ENCODE peak calls at places on chromosome 21, in eight cellular contexts. S is upper lobe of right lung; R is OCI-LY7; K is CD8-positive, alpha-beta T cell; X is testis; F is hepatocyte; Q is IMR-90; V is cardiac muscle cell. N is an unnamed sample.

GRCh38 chr21:45304945-45305344 is 17.2 kb upstream of the POFUT2 start:
- DNase-seq in S (no peak), R (no peak), K (no peak), X (no peak), F (no peak), Q (no peak), V (no peak), N (peak; percentile 40)

GRCh38 chr21:43865471-43866181 is 603 bp downstream of the AGPAT3 start:
- DNase-seq in S (peak; percentile 83), R (no peak), K (peak; percentile 52), X (peak; percentile 49), F (peak; percentile 65), Q (peak; percentile 15), V (peak; percentile 38), N (peak; percentile 71)

GRCh38 chr21:38228115-38228514 is 28.7 kb upstream of the KCNJ15 start:
- DNase-seq in S (no peak), R (no peak), K (no peak), X (no peak), F (no peak), Q (no peak), V (no peak), N (no peak)

GRCh38 chr21:21029159-21029558 is 30.9 kb downstream of the NCAM2 start:
- DNase-seq in S (no peak), R (no peak), K (no peak), X (no peak), F (no peak), Q (no peak), V (peak; percentile 64), N (no peak)

GRCh38 chr21:14879458-14879857 is 185.3 kb downstream of the NRIP1 start:
- DNase-seq in S (no peak), R (no peak), K (no peak), X (no peak), F (no peak), Q (no peak), V (no peak), N (no peak)

GRCh38 chr21:44649701-44650100 is 3.5 kb downstream of the KRTAP10-11 start:
- DNase-seq in S (no peak), R (no peak), K (no peak), X (no peak), F (no peak), Q (no peak), V (no peak), N (no peak)

GRCh38 chr21:17371470-17371869 is 141.4 kb upstream of the CXADR start:
- DNase-seq in S (no peak), R (no peak), K (no peak), X (no peak), F (no peak), Q (peak; percentile 74), V (peak; percentile 15), N (no peak)

GRCh38 chr21:45825209-45825602 is 156.4 kb upstream of the COL6A1 start:
- DNase-seq in S (no peak), R (no peak), K (no peak), X (peak; percentile 11), F (no peak), Q (no peak), V (no peak), N (no peak)

GRCh38 chr21:43910460-43910859 is 45.4 kb downstream of the AGPAT3 start:
- DNase-seq in S (no peak), R (no peak), K (no peak), X (no peak), F (peak; percentile 44), Q (no peak), V (no peak), N (no peak)

GRCh38 chr21:35885942-35886541 is 174.3 kb downstream of the SETD4 start:
- DNase-seq in S (no peak), R (no peak), K (no peak), X (no peak), F (no peak), Q (no peak), V (no peak), N (no peak)

GRCh38 chr21:46221664-46222435 is 6.7 kb downstream of the LSS start:
- DNase-seq in S (no peak), R (no peak), K (no peak), X (peak; percentile 7), F (no peak), Q (no peak), V (no peak), N (no peak)

GRCh38 chr21:33264561-33264960 is 1.6 kb upstream of the IL10RB start:
- DNase-seq in S (no peak), R (no peak), K (no peak), X (no peak), F (no peak), Q (no peak), V (no peak), N (no peak)

GRCh38 chr21:33266784-33267135 is 593 bp downstream of the IL10RB start:
- DNase-seq in S (peak; percentile 75), R (peak; percentile 52), K (peak; percentile 48), X (no peak), F (no peak), Q (no peak), V (no peak), N (no peak)

GRCh38 chr21:33267250-33267649 is 1.1 kb downstream of the IL10RB start:
- DNase-seq in S (no peak), R (no peak), K (no peak), X (no peak), F (no peak), Q (no peak), V (no peak), N (no peak)

GRCh38 chr21:33265664-33266049 is 510 bp upstream of the IL10RB start:
- DNase-seq in S (peak; percentile 85), R (peak; percentile 80), K (no peak), X (peak; percentile 59), F (peak; percentile 56), Q (peak; percentile 14), V (no peak), N (no peak)

GRCh38 chr21:33266050-33266783 is at the start of gene IL10RB:
- DNase-seq in S (peak; percentile 91), R (peak; percentile 85), K (peak; percentile 72), X (peak; percentile 78), F (peak; percentile 90), Q (peak; percentile 39), V (peak; percentile 62), N (peak; percentile 81)
- TF ChIP-seq CTCF in S (peak; percentile 4), R (no peak), K (no peak), X (no peak), F (no peak), Q (no peak), V (no peak), N (no peak)

GRCh38 chr21:33206771-33207290 is 22.9 kb upstream of the IFNAR2 start:
- DNase-seq in S (no peak), R (no peak), K (no peak), X (no peak), F (no peak), Q (no peak), V (no peak), N (no peak)

GRCh38 chr21:33205476-33205875 is 24.3 kb upstream of the IFNAR2 start:
- DNase-seq in S (no peak), R (peak; percentile 74), K (peak; percentile 37), X (no peak), F (no peak), Q (no peak), V (no peak), N (no peak)

GRCh38 chr21:33211305-33211704 is 18.4 kb upstream of the IFNAR2 start:
- DNase-seq in S (no peak), R (no peak), K (no peak), X (no peak), F (no peak), Q (no peak), V (no peak), N (no peak)

GRCh38 chr21:33207471-33208149 is 22.1 kb upstream of the IFNAR2 start:
- DNase-seq in S (no peak), R (peak; percentile 69), K (no peak), X (no peak), F (no peak), Q (no peak), V (no peak), N (no peak)

GRCh38 chr21:33208534-33208933 is 21.2 kb upstream of the IFNAR2 start:
- DNase-seq in S (no peak), R (peak; percentile 64), K (no peak), X (no peak), F (no peak), Q (no peak), V (no peak), N (no peak)
- H3K4me1 ChIP-seq in S (peaks cover 25% of the 10 kb centered on the region), R (peaks cover 74% of the 10 kb centered on the region), K (peaks cover 78% of the 10 kb centered on the region), X (peaks cover 9% of the 10 kb centered on the region), F (peaks cover 15% of the 10 kb centered on the region), Q (peaks cover 15% of the 10 kb centered on the region), V (peaks cover 4% of the 10 kb centered on the region), N (peaks cover 5% of the 10 kb centered on the region)

DNA sequence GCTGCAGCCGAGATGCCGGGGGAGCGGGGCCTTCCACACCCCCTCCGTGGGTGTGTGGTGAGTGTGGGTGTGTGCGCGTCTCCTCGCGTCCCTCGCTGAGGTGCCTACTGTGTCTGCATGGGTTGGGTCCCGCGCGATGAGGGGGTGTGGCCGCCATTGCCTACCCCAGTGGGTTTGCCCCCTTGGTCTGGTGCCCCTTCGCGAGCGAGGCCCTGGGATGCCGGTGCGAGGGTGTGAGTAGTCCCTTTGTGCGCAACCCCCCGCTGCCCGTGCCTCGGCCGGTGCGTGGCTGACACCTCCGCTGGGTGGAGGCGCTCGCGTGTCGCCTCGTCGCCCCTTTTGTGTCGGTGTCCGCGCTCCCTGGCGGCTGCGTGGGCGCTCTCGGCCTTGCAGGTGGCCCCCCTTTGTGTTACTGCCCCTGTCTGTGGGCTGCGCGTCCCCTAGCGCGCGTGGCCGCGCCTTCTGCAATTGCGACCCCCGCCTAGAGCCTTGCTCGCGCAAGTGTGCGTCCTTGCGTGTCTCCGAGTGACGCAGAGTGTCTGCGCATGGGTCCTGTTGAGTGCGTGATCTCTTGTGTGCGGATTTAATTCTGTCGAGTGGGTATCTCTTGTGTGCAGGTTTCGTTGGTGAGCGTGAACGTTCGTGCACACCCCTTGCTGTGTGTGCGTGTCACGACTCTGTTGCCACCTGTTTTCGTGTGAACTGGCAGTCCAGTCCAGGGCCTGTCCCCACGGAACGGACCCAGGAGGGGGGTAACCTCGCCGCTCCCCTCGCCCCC is 552 bp downstream of the TTC3 start:
- DNase-seq in S (peak; percentile 85), R (peak; percentile 52), K (peak; percentile 69), X (peak; percentile 75), F (peak; percentile 74), Q (peak; percentile 67), V (peak; percentile 33), N (peak; percentile 73)
- TF ChIP-seq CTCF in S (no peak), R (peak; percentile 38), K (no peak), X (no peak), F (no peak), Q (no peak), V (peak; percentile 9), N (no peak)

GRCh38 chr21:29719561-29719960 is 220.2 kb downstream of the GRIK1 start:
- DNase-seq in S (no peak), R (no peak), K (no peak), X (no peak), F (no peak), Q (no peak), V (no peak), N (no peak)

GRCh38 chr21:29716753-29717152 is 223.0 kb downstream of the GRIK1 start:
- DNase-seq in S (no peak), R (no peak), K (no peak), X (no peak), F (no peak), Q (no peak), V (no peak), N (no peak)

GRCh38 chr21:29721242-29721641 is 218.6 kb downstream of the GRIK1 start:
- DNase-seq in S (no peak), R (no peak), K (no peak), X (no peak), F (no peak), Q (no peak), V (no peak), N (no peak)

GRCh38 chr21:29717659-29718058 is 222.1 kb downstream of the GRIK1 start:
- DNase-seq in S (no peak), R (no peak), K (no peak), X (no peak), F (no peak), Q (no peak), V (no peak), N (no peak)

GRCh38 chr21:29718081-29718815 is 221.5 kb downstream of the GRIK1 start:
- DNase-seq in S (no peak), R (no peak), K (no peak), X (no peak), F (no peak), Q (peak; percentile 34), V (peak; percentile 4), N (no peak)
- H3K4me1 ChIP-seq in S (no peaks in the 10 kb centered on the region), R (no peaks in the 10 kb centered on the region), K (no peaks in the 10 kb centered on the region), X (no peaks in the 10 kb centered on the region), F (no peaks in the 10 kb centered on the region), Q (no peaks in the 10 kb centered on the region), V (peaks cover 5% of the 10 kb centered on the region), N (no peaks in the 10 kb centered on the region)

N was measured in ovary.